ENCODE peak calls at places on chromosome 18, in nine cellular contexts. K is heart left ventricle, G is GM12864, T is AG04450, V is dorsolateral prefrontal cortex, A is retinal pigment epithelial cell, P is coronary artery, Z is cardiac fibroblast, C is foreskin fibroblast. F is an unnamed sample.

GRCh38 chr18:74831571-74832250 is 234.0 kb downstream of the ZNF407 start:
- DNase-seq in V (no peak), P (no peak), A (no peak), G (no peak), K (no peak), C (no peak), T (no peak), Z (peak), F (no peak)

GRCh38 chr18:13318644-13319501 is 100.3 kb downstream of the LDLRAD4 start:
- DNase-seq in A (no peak), G (no peak), P (no peak), K (no peak), V (no peak), Z (no peak), C (no peak), T (no peak), F (peak)

GRCh38 chr18:75607701-75608100 is 180.2 kb upstream of the SMIM21 start:
- DNase-seq in T (no peak), Z (no peak), C (no peak), V (no peak), G (no peak), P (no peak), A (no peak), K (no peak), F (no peak)

GRCh38 chr18:36365836-36366775 is 68.6 kb downstream of the FHOD3 start:
- DNase-seq in A (no peak), C (no peak), K (no peak), T (no peak), P (no peak), V (no peak), Z (peak), G (no peak), F (no peak)

GRCh38 chr18:45876131-45876530 is 50.7 kb downstream of the SIGLEC15 start:
- DNase-seq in T (no peak), K (no peak), G (no peak), P (no peak), A (no peak), C (no peak), V (no peak), Z (no peak), F (no peak)

GRCh38 chr18:2948038-2948437 is 64.9 kb downstream of the LPIN2 start:
- DNase-seq in Z (peak), G (no peak), K (peak), C (peak), T (no peak), V (no peak), A (peak), P (no peak), F (no peak)

GRCh38 chr18:12726774-12727550 is 24.1 kb downstream of the PSMG2 start:
- DNase-seq in P (no peak), G (peak), V (peak), C (peak), T (peak), A (no peak), Z (peak), K (no peak), F (peak)

GRCh38 chr18:10205136-10205535 is 249.3 kb upstream of the APCDD1 start:
- DNase-seq in V (no peak), Z (peak), A (no peak), K (peak), P (no peak), T (no peak), C (peak), G (no peak), F (no peak)

GRCh38 chr18:62088146-62088545 is 98.7 kb downstream of the PIGN start:
- DNase-seq in V (no peak), P (no peak), G (no peak), A (no peak), K (no peak), C (no peak), Z (peak), T (no peak), F (no peak)

GRCh38 chr18:70146174-70146573 is 59.3 kb downstream of the RTTN start:
- DNase-seq in T (no peak), P (no peak), Z (no peak), K (no peak), G (no peak), A (no peak), C (no peak), V (no peak), F (no peak)

GRCh38 chr18:26764177-26764576 is 101.3 kb downstream of the AQP4 start:
- DNase-seq in G (no peak), C (no peak), A (no peak), T (no peak), V (no peak), K (no peak), P (no peak), Z (no peak), F (no peak)

GRCh38 chr18:58947136-58947732 is 82.6 kb downstream of the ZNF532 start:
- DNase-seq in G (no peak), T (no peak), K (no peak), Z (no peak), P (no peak), V (no peak), A (peak), C (no peak), F (no peak)

GRCh38 chr18:54222922-54223567 is 1.4 kb downstream of the MBD2 start:
- DNase-seq in A (no peak), V (no peak), P (no peak), G (no peak), K (no peak), T (no peak), C (no peak), Z (no peak), F (peak)

GRCh38 chr18:40607741-40608140 is 1347.3 kb upstream of the PIK3C3 start:
- DNase-seq in C (no peak), G (no peak), A (no peak), K (no peak), Z (no peak), T (no peak), P (no peak), V (no peak), F (no peak)

GRCh38 chr18:78531637-78532036 is 448.0 kb upstream of the SALL3 start:
- DNase-seq in P (peak), A (no peak), G (no peak), K (no peak), T (no peak), V (no peak), C (no peak), Z (no peak), F (no peak)
- TF ChIP-seq CTCF in P (no peak), A (no peak), G (no peak), K (no peak), T (no peak), V (no peak), C (no peak), Z (no peak), F (no peak)

GRCh38 chr18:38545071-38545470 is 979.5 kb upstream of the CELF4 start:
- DNase-seq in A (no peak), V (no peak), T (no peak), C (no peak), K (no peak), P (no peak), G (peak), Z (no peak), F (peak)
- TF ChIP-seq CTCF in A (peak), V (no peak), T (no peak), C (no peak), K (peak), P (no peak), G (peak), Z (no peak), F (no peak)

GRCh38 chr18:76923485-76924085 is 101.2 kb downstream of the ZNF236 start:
- DNase-seq in T (no peak), G (no peak), K (no peak), A (no peak), P (no peak), C (no peak), Z (peak), V (no peak), F (no peak)

GRCh38 chr18:76922107-76922506 is 99.8 kb downstream of the ZNF236 start:
- DNase-seq in P (no peak), T (peak), Z (peak), V (no peak), A (no peak), K (peak), C (peak), G (peak), F (peak)

GRCh38 chr18:76920974-76921373 is 98.6 kb downstream of the ZNF236 start:
- DNase-seq in Z (no peak), T (no peak), A (no peak), V (no peak), P (no peak), K (no peak), C (no peak), G (no peak), F (no peak)
- TF ChIP-seq CTCF in Z (no peak), T (no peak), A (no peak), V (no peak), P (no peak), K (no peak), C (no peak), G (no peak), F (no peak)

GRCh38 chr18:68667121-68667520 is 47.8 kb downstream of the TMX3 start:
- DNase-seq in P (no peak), K (no peak), G (no peak), C (no peak), T (no peak), A (no peak), Z (peak), V (no peak), F (no peak)

GRCh38 chr18:68660355-68661183 is 54.3 kb downstream of the TMX3 start:
- DNase-seq in V (no peak), T (no peak), G (peak), P (no peak), K (no peak), C (peak), Z (peak), A (peak), F (no peak)

GRCh38 chr18:68665623-68666022 is 49.3 kb downstream of the TMX3 start:
- DNase-seq in C (no peak), K (no peak), V (no peak), A (no peak), G (no peak), T (no peak), P (no peak), Z (no peak), F (no peak)

GRCh38 chr18:68662779-68663178 is 52.1 kb downstream of the TMX3 start:
- DNase-seq in V (no peak), A (no peak), G (no peak), C (no peak), K (no peak), P (no peak), Z (peak), T (no peak), F (no peak)

DNA sequence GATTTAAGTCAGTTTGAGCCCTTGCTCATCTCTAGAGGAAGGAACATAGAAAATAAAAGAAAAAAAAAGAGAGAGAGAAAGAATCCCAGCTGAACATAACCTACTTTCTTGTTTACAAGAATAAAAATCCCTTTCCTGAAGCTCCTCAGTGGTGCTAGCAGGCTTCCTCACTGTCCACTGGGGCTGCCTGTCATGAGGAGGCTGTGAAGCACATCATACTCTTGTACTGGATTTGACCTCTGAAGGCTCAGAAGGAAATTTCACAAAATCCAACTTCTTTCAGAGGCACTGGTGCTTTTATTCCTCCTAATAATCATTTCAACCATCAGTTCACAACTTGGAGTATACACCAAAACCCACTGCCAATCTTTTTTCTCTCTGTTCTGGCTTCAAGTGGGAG is 48.6 kb downstream of the TMX3 start:
- DNase-seq in C (no peak), Z (peak), T (no peak), A (no peak), G (no peak), K (no peak), P (no peak), V (no peak), F (no peak)
- TF ChIP-seq CTCF in C (no peak), Z (no peak), T (no peak), A (no peak), G (no peak), K (no peak), P (no peak), V (no peak), F (no peak)

GRCh38 chr18:42030586-42031182 is 75.7 kb downstream of the PIK3C3 start:
- DNase-seq in K (no peak), Z (peak), V (no peak), G (no peak), P (no peak), A (no peak), C (no peak), T (no peak), F (no peak)

GRCh38 chr18:42025974-42026625 is 71.1 kb downstream of the PIK3C3 start:
- DNase-seq in C (no peak), V (no peak), A (no peak), K (no peak), T (no peak), G (peak), P (no peak), Z (no peak), F (peak)

GRCh38 chr18:42025491-42025890 is 70.5 kb downstream of the PIK3C3 start:
- DNase-seq in T (no peak), V (no peak), P (no peak), A (no peak), K (no peak), C (no peak), Z (no peak), G (no peak), F (no peak)

GRCh38 chr18:42029100-42029499 is 74.1 kb downstream of the PIK3C3 start:
- DNase-seq in K (no peak), Z (no peak), T (no peak), V (no peak), P (no peak), A (no peak), C (no peak), G (no peak), F (no peak)

GRCh38 chr18:42028232-42028832 is 73.3 kb downstream of the PIK3C3 start:
- DNase-seq in C (peak), P (no peak), Z (peak), A (no peak), V (peak), K (no peak), T (no peak), G (no peak), F (peak)
- TF ChIP-seq CTCF in C (peak), P (peak), Z (peak), A (peak), V (peak), K (peak), T (peak), G (peak), F (peak)

GRCh38 chr18:7272268-7273049 is 41.6 kb downstream of the LRRC30 start:
- DNase-seq in P (no peak), G (no peak), V (peak), A (no peak), T (peak), C (peak), K (peak), Z (peak), F (peak)
- TF ChIP-seq CTCF in P (peak), G (no peak), V (peak), A (peak), T (peak), C (peak), K (peak), Z (peak), F (no peak)

GRCh38 chr18:43398601-43399000 is 121.3 kb upstream of the SYT4 start:
- DNase-seq in G (no peak), C (no peak), A (no peak), Z (no peak), T (no peak), K (no peak), P (no peak), V (no peak), F (no peak)

GRCh38 chr18:43392168-43392567 is 114.9 kb upstream of the SYT4 start:
- DNase-seq in T (no peak), A (no peak), V (no peak), C (no peak), Z (no peak), K (no peak), G (no peak), P (no peak), F (no peak)

GRCh38 chr18:43393174-43393573 is 115.9 kb upstream of the SYT4 start:
- DNase-seq in K (peak), Z (no peak), G (no peak), C (no peak), V (peak), T (no peak), A (no peak), P (no peak), F (no peak)

DNA sequence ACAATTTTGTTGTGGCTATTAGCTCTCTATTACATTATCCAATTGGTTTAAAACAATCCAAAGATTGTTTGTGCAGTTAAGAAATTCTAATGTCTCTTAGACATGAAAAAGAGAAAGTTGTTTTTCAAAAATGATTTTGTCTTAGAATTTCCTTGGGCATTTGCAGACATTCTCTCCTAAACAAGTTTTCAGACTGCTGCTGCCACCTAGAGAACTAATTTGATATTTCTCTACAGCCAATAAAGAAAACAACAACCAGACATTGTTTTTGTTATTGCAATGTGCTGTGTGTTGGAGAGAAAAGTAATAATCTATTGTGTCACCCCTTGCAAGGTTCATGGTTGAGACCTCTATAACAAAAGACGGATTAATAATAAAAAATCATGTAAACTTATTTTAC is 119.0 kb upstream of the SYT4 start:
- DNase-seq in G (no peak), C (no peak), A (no peak), V (peak), T (no peak), P (no peak), K (no peak), Z (peak), F (no peak)
- TF ChIP-seq CTCF in G (peak), C (peak), A (peak), V (peak), T (no peak), P (no peak), K (peak), Z (peak), F (no peak)

F was measured in activated CD8-positive, alpha-beta T cell treated with anti-CD3 and anti-CD28 coated beads for 36 hours.